ENCODE peak calls at places on chromosomes 16 and 17, in six cellular contexts. G is CD8-positive, alpha-beta T cell; D is GM04503; X is stimulated activated naive CD8-positive, alpha-beta T cell treated with anti-CD3 and anti-CD28 coated beads, Interleukin-15, amount 100 ng/mL, for 72 hours; T is stimulated activated CD8-positive, alpha-beta memory T cell treated with anti-CD3 and anti-CD28 coated beads, Interleukin-15, amount 100 ng/mL, for 24 hours; O is left ventricle myocardium inferior. N is an unnamed sample.

GRCh38 chr17:47975189-47975814 is 4.4 kb downstream of the CDK5RAP3 start:
- DNase-seq in D (no peak), G (no peak), X (no peak), T (no peak), O (no peak), N (no peak)

GRCh38 chr16:57689772-57690558 is 4.6 kb upstream of the DRC7 start:
- DNase-seq in D (no peak), X (peak), G (peak), O (no peak), T (peak), N (peak)

GRCh38 chr16:70381604-70382342 is 35.1 kb downstream of the DDX19A start:
- DNase-seq in G (no peak), T (no peak), D (no peak), O (no peak), X (no peak), N (no peak)

GRCh38 chr17:41520821-41521521 is 2.3 kb upstream of the KRT15 start:
- DNase-seq in D (no peak), G (no peak), X (no peak), T (no peak), O (no peak), N (no peak)

GRCh38 chr17:2400474-2400866 is 390 bp downstream of the MNT start:
- DNase-seq in X (peak), O (peak), T (no peak), D (no peak), G (peak), N (peak)

GRCh38 chr16:30488764-30489595 is 16.4 kb downstream of the ITGAL start:
- DNase-seq in D (no peak), G (no peak), X (no peak), T (no peak), O (no peak), N (no peak)

GRCh38 chr16:10685709-10686108 is 9.0 kb downstream of the TEKT5 start:
- DNase-seq in T (no peak), O (no peak), G (no peak), D (no peak), X (no peak), N (no peak)

GRCh38 chr16:3256876-3257465 is 538 bp upstream of the MEFV start:
- DNase-seq in X (no peak), O (no peak), G (no peak), D (no peak), T (no peak), N (no peak)

GRCh38 chr17:72884066-72884465 is 208.4 kb downstream of the SLC39A11 start:
- DNase-seq in T (no peak), X (no peak), G (no peak), D (no peak), O (no peak), N (no peak)

GRCh38 chr17:1617620-1618174 is 10.9 kb downstream of the SLC43A2 start:
- DNase-seq in X (no peak), T (no peak), G (no peak), O (no peak), D (peak), N (no peak)

GRCh38 chr17:77465358-77466041 is 324.7 kb downstream of the SEC14L1 start:
- DNase-seq in G (peak), T (no peak), D (no peak), X (peak), O (peak), N (peak)

GRCh38 chr17:9052921-9053320 is 31.6 kb downstream of the NTN1 start:
- DNase-seq in T (no peak), X (no peak), O (no peak), D (no peak), G (no peak), N (no peak)

GRCh38 chr16:1413684-1414531 is 596 bp downstream of the UNKL start:
- DNase-seq in G (peak), O (peak), X (peak), D (no peak), T (peak), N (peak)

GRCh38 chr17:1909985-1910384 is 80.2 kb downstream of the RPA1 start:
- DNase-seq in D (no peak), X (no peak), O (no peak), T (no peak), G (no peak), N (no peak)

GRCh38 chr16:1530349-1530882 is 3.0 kb upstream of the TMEM204 start:
- DNase-seq in D (no peak), G (no peak), O (no peak), X (no peak), T (no peak), N (no peak)

GRCh38 chr16:89189358-89190025 is 10.8 kb downstream of the SLC22A31 start:
- DNase-seq in D (no peak), T (no peak), X (no peak), O (no peak), G (no peak), N (peak)

GRCh38 chr16:56611281-56611833 is 3.0 kb downstream of the MT2A start:
- DNase-seq in T (no peak), D (peak), G (no peak), O (peak), X (no peak), N (no peak)

GRCh38 chr16:79169239-79169638 is 431.3 kb downstream of the MAF start:
- DNase-seq in G (no peak), O (no peak), X (no peak), D (no peak), T (no peak), N (no peak)

GRCh38 chr16:80899804-80900592 is 95.6 kb upstream of the CDYL2 start:
- DNase-seq in G (no peak), X (no peak), T (no peak), O (peak), D (no peak), N (no peak)

GRCh38 chr17:68591583-68591982 is 9.6 kb downstream of the FAM20A start:
- DNase-seq in X (no peak), D (no peak), G (no peak), O (peak), T (no peak), N (no peak)

GRCh38 chr16:53094013-53094630 is 39.3 kb downstream of the CHD9 start:
- DNase-seq in O (peak), X (no peak), T (no peak), G (no peak), D (no peak), N (peak)

GRCh38 chr16:10964891-10965326 is 20.5 kb downstream of the CLEC16A start:
- DNase-seq in O (no peak), G (peak), X (no peak), T (no peak), D (no peak), N (peak)

GRCh38 chr16:4681471-4682083 is 11.8 kb upstream of the NUDT16L1 start:
- DNase-seq in X (no peak), O (no peak), D (no peak), G (no peak), T (no peak), N (no peak)

GRCh38 chr16:73025111-73025505 is 22.8 kb downstream of the ZFHX3 start:
- DNase-seq in T (no peak), G (no peak), X (no peak), O (peak), D (no peak), N (no peak)

GRCh38 chr17:7897773-7898172 is 9.2 kb downstream of the CHD3 start:
- DNase-seq in D (no peak), G (no peak), O (no peak), X (no peak), T (no peak), N (no peak)

GRCh38 chr17:78862073-78863023 is 21.7 kb upstream of the USP36 start:
- DNase-seq in X (no peak), G (no peak), T (no peak), D (peak), O (peak), N (no peak)

GRCh38 chr16:87384162-87384999 is 805 bp upstream of the FBXO31 start:
- DNase-seq in O (peak), T (no peak), G (no peak), D (no peak), X (no peak), N (no peak)

GRCh38 chr16:89922477-89922883 is 662 bp upstream of the TUBB3 start:
- DNase-seq in O (peak), X (no peak), G (no peak), T (no peak), D (peak), N (peak)

GRCh38 chr17:50683434-50684287 is 24.1 kb downstream of the ANKRD40 start:
- DNase-seq in X (no peak), T (no peak), O (no peak), G (no peak), D (no peak), N (no peak)

GRCh38 chr16:2365895-2366294 is 25.4 kb upstream of the ABCA3 start:
- DNase-seq in D (peak), X (no peak), G (no peak), O (no peak), T (no peak), N (no peak)

GRCh38 chr17:47705536-47706481 is 11.8 kb downstream of the TBKBP1 start:
- DNase-seq in D (no peak), T (no peak), X (peak), G (no peak), O (no peak), N (no peak)

GRCh38 chr17:31572341-31572740 is 180.9 kb downstream of the RAB11FIP4 start:
- DNase-seq in D (no peak), G (no peak), T (no peak), O (no peak), X (no peak), N (no peak)

GRCh38 chr17:20105539-20106291 is 96.6 kb downstream of the SPECC1 start:
- DNase-seq in G (no peak), X (no peak), D (no peak), O (no peak), T (no peak), N (no peak)

GRCh38 chr17:40490289-40490853 is 11.1 kb downstream of the TNS4 start:
- DNase-seq in D (no peak), O (peak), T (no peak), X (no peak), G (no peak), N (peak)

GRCh38 chr16:47903470-47903869 is 252.3 kb downstream of the ABCC12 start:
- DNase-seq in O (no peak), T (no peak), D (no peak), X (no peak), G (no peak), N (no peak)

GRCh38 chr16:85354623-85355514 is 242.6 kb upstream of the CIBAR2 start:
- DNase-seq in D (peak), T (no peak), X (no peak), G (no peak), O (no peak), N (no peak)

GRCh38 chr16:13153696-13154095 is 252.3 kb downstream of the SHISA9 start:
- DNase-seq in X (no peak), T (no peak), D (no peak), O (no peak), G (no peak), N (no peak)

GRCh38 chr17:77254961-77255741 is 114.4 kb downstream of the SEC14L1 start:
- DNase-seq in G (no peak), X (no peak), T (no peak), D (peak), O (no peak), N (no peak)

GRCh38 chr16:70706948-70707465 is 21.2 kb upstream of the MTSS2 start:
- DNase-seq in G (no peak), T (no peak), X (no peak), D (peak), O (no peak), N (no peak)

N was measured in B cell.